ENCODE peak calls at places on chromosomes 11 and 22, in seven cellular contexts. Q is substantia nigra, Y is NCI-H1930, E is cardiac muscle cell, F is ovary, I is NCI-H1092, A is T-helper 1 cell. Z is an unnamed sample.

GRCh38 chr11:2902784-2903671 is 17.5 kb upstream of the CDKN1C start:
- DNase-seq in E (no peak), I (no peak), Q (no peak), F (peak; percentile 16), Y (no peak), A (no peak), Z (no peak)

GRCh38 chr11:128548655-128549255 is 38.6 kb downstream of the ETS1 start:
- DNase-seq in Y (no peak), E (peak; percentile 44), F (peak; percentile 72), A (no peak), I (no peak), Q (no peak), Z (peak; percentile 29)

GRCh38 chr11:130817608-130817944 is 98.7 kb downstream of the SNX19 start:
- DNase-seq in A (no peak), Q (no peak), I (no peak), F (no peak), E (no peak), Y (no peak), Z (no peak)

GRCh38 chr11:108574675-108575074 is 18.9 kb downstream of the EXPH5 start:
- DNase-seq in Q (no peak), I (no peak), A (no peak), F (no peak), E (no peak), Y (no peak), Z (no peak)

GRCh38 chr11:17711836-17712235 is 7.5 kb upstream of the MYOD1 start:
- DNase-seq in Q (no peak), A (no peak), E (no peak), F (no peak), Y (no peak), I (no peak), Z (no peak)

GRCh38 chr22:44448271-44448780 is 49.7 kb downstream of the RTL6 start:
- DNase-seq in F (peak; percentile 78), A (no peak), Y (no peak), Q (no peak), I (no peak), E (no peak), Z (no peak)

GRCh38 chr11:68706237-68706636 is 21.9 kb downstream of the GAL start:
- DNase-seq in I (no peak), A (no peak), Q (no peak), E (no peak), F (no peak), Y (no peak), Z (no peak)

GRCh38 chr11:57410287-57410686 is 16.6 kb downstream of the SLC43A3 start:
- DNase-seq in A (no peak), Q (no peak), F (no peak), Y (no peak), E (no peak), I (no peak), Z (no peak)

GRCh38 chr11:94543695-94544581 is at the start of gene FUT4:
- DNase-seq in E (peak; percentile 91), A (peak; percentile 50), I (peak; percentile 77), F (peak; percentile 82), Y (peak; percentile 75), Q (peak; percentile 49), Z (peak; percentile 62)

GRCh38 chr11:74204692-74205091 is 33.6 kb downstream of the PPME1 start:
- DNase-seq in A (no peak), Q (no peak), F (no peak), E (no peak), Y (no peak), I (no peak), Z (no peak)